ENCODE peak calls at places on chromosomes 16 and 17, in six cellular contexts. Y is activated naive CD8-positive, alpha-beta T cell treated with anti-CD3 and anti-CD28 coated beads for 36 hours; A is SIG-M5; U is pons; P is dermis blood vessel endothelial cell; R is GOT3. O is an unnamed sample.

GRCh38 chr17:79019631-79020584 is 4.1 kb upstream of the C1QTNF1 start:
- DNase-seq in U (peak), A (no peak), R (no peak), P (peak), Y (peak), O (peak)

GRCh38 chr16:89145406-89146161 is 26.0 kb upstream of the CDH15 start:
- DNase-seq in Y (no peak), U (no peak), P (no peak), A (no peak), R (no peak), O (no peak)

GRCh38 chr16:67910162-67910561 is 17.1 kb downstream of the PSKH1 start:
- DNase-seq in P (peak), U (peak), A (no peak), Y (peak), R (no peak), O (no peak)

GRCh38 chr17:20273741-20274500 is 193.4 kb downstream of the LGALS9B start:
- DNase-seq in P (no peak), A (no peak), Y (peak), R (no peak), U (no peak), O (no peak)

GRCh38 chr16:83779881-83780280 is 27.9 kb upstream of the HSBP1 start:
- DNase-seq in Y (no peak), U (peak), R (no peak), A (no peak), P (peak), O (no peak)

GRCh38 chr17:8117980-8118768 is at the start of gene ALOXE3:
- DNase-seq in A (no peak), Y (no peak), R (no peak), P (peak), U (no peak), O (no peak)

GRCh38 chr17:65297384-65297783 is 160.2 kb downstream of the RGS9 start:
- DNase-seq in A (no peak), P (no peak), R (no peak), U (no peak), Y (no peak), O (no peak)

GRCh38 chr17:30520436-30520835 is 43.2 kb downstream of the GOSR1 start:
- DNase-seq in P (no peak), U (peak), A (no peak), R (no peak), Y (no peak), O (no peak)

GRCh38 chr16:85620403-85620802 is 7.3 kb downstream of the GSE1 start:
- DNase-seq in Y (no peak), P (no peak), U (no peak), R (no peak), A (no peak), O (no peak)

GRCh38 chr17:58229881-58230280 is 8.5 kb upstream of the LPO start:
- DNase-seq in A (no peak), Y (no peak), R (no peak), U (no peak), P (no peak), O (no peak)

GRCh38 chr16:23182675-23183485 is at the start of gene SCNN1G:
- DNase-seq in P (peak), A (no peak), R (no peak), U (no peak), Y (no peak), O (no peak)

GRCh38 chr16:53768593-53768992 is 64.6 kb downstream of the FTO start:
- DNase-seq in A (no peak), Y (no peak), P (no peak), U (no peak), R (no peak), O (no peak)

GRCh38 chr17:28745777-28746473 is 2.1 kb downstream of the TRAF4 start:
- DNase-seq in A (no peak), U (no peak), Y (no peak), R (no peak), P (no peak), O (no peak)

GRCh38 chr16:11835891-11836652 is 15.3 kb downstream of the RSL1D1 start:
- DNase-seq in P (no peak), A (no peak), Y (no peak), U (no peak), R (no peak), O (no peak)

GRCh38 chr16:88978608-88979346 is 1.8 kb upstream of the CBFA2T3 start:
- DNase-seq in U (peak), P (no peak), R (no peak), A (peak), Y (no peak), O (no peak)

GRCh38 chr17:67151717-67152116 is 93.3 kb downstream of the HELZ start:
- DNase-seq in A (no peak), U (no peak), P (peak), R (no peak), Y (no peak), O (no peak)

GRCh38 chr16:64131423-64131822 is 990.4 kb downstream of the CDH11 start:
- DNase-seq in P (no peak), Y (no peak), R (no peak), U (no peak), A (no peak), O (no peak)

GRCh38 chr16:47470810-47471209 is 9.7 kb downstream of the PHKB start:
- DNase-seq in Y (no peak), A (no peak), R (no peak), U (no peak), P (no peak), O (no peak)

GRCh38 chr16:26371349-26371869 is 679.6 kb downstream of the HS3ST4 start:
- DNase-seq in U (no peak), P (no peak), A (no peak), R (no peak), Y (no peak), O (no peak)

GRCh38 chr16:10335681-10336080 is 50.2 kb upstream of the ATF7IP2 start:
- DNase-seq in U (no peak), R (no peak), Y (no peak), A (no peak), P (no peak), O (no peak)

GRCh38 chr16:53968896-53969295 is 264.9 kb downstream of the FTO start:
- DNase-seq in A (no peak), R (no peak), Y (no peak), U (no peak), P (no peak), O (no peak)

GRCh38 chr17:21573961-21574610 is 118.2 kb upstream of the KCNJ18 start:
- DNase-seq in A (no peak), U (peak), R (peak), Y (peak), P (peak), O (no peak)

GRCh38 chr16:83675136-83675535 is 132.6 kb upstream of the HSBP1 start:
- DNase-seq in P (peak), U (no peak), Y (no peak), A (no peak), R (no peak), O (no peak)

GRCh38 chr16:72425571-72426341 is 253.8 kb upstream of the PMFBP1 start:
- DNase-seq in P (no peak), Y (no peak), A (no peak), U (peak), R (no peak), O (no peak)

GRCh38 chr17:17876959-17877547 is 40.3 kb upstream of the SREBF1 start:
- DNase-seq in R (no peak), Y (no peak), U (no peak), P (peak), A (no peak), O (peak)

GRCh38 chr17:79518330-79519151 is 92.3 kb downstream of the RBFOX3 start:
- DNase-seq in R (no peak), Y (no peak), U (no peak), A (no peak), P (no peak), O (no peak)

GRCh38 chr17:57379237-57380054 is 123.1 kb downstream of the MSI2 start:
- DNase-seq in R (no peak), P (peak), U (no peak), Y (no peak), A (no peak), O (no peak)

GRCh38 chr17:29633886-29634285 is 11.2 kb upstream of the CORO6 start:
- DNase-seq in P (no peak), R (no peak), U (no peak), Y (no peak), A (no peak), O (no peak)

GRCh38 chr16:56013962-56014552 is 138.9 kb upstream of the CES5A start:
- DNase-seq in Y (peak), R (no peak), A (no peak), P (peak), U (peak), O (no peak)

GRCh38 chr16:85557083-85557975 is 55.8 kb upstream of the GSE1 start:
- DNase-seq in A (no peak), Y (peak), P (no peak), U (no peak), R (no peak), O (no peak)

GRCh38 chr16:3646348-3646920 is 8.1 kb upstream of the DNASE1 start:
- DNase-seq in P (peak), A (no peak), U (no peak), Y (no peak), R (no peak), O (no peak)

GRCh38 chr17:56896968-56897359 is 16.9 kb downstream of the TRIM25 start:
- DNase-seq in U (no peak), A (no peak), P (no peak), R (no peak), Y (no peak), O (no peak)

GRCh38 chr16:23146877-23147601 is 2.2 kb downstream of the USP31 start:
- DNase-seq in P (peak), U (no peak), Y (no peak), A (no peak), R (no peak), O (no peak)

GRCh38 chr17:33858121-33858520 is 397.0 kb upstream of the CCL2 start:
- DNase-seq in Y (no peak), R (no peak), A (no peak), P (no peak), U (no peak), O (no peak)

GRCh38 chr16:11624645-11625607 is 38.2 kb upstream of the LITAF start:
- DNase-seq in R (no peak), U (peak), A (no peak), Y (no peak), P (no peak), O (no peak)

GRCh38 chr17:61833536-61834203 is 29.7 kb downstream of the BRIP1 start:
- DNase-seq in P (peak), Y (no peak), R (no peak), U (no peak), A (no peak), O (no peak)

GRCh38 chr16:89241187-89242003 is 23.9 kb downstream of the ZNF778 start:
- DNase-seq in P (peak), U (peak), R (peak), Y (peak), A (no peak), O (no peak)

GRCh38 chr16:69544099-69544498 is 21.7 kb upstream of the NFAT5 start:
- DNase-seq in U (no peak), A (no peak), R (no peak), P (no peak), Y (no peak), O (no peak)

GRCh38 chr16:72092832-72093447 is 480 bp downstream of the TXNL4B start:
- DNase-seq in Y (no peak), A (no peak), U (no peak), P (peak), R (no peak), O (no peak)

O was measured in ascending aorta.